ENCODE peak calls at places on chromosomes 1 and 21, in six cellular contexts. J is Calu3, T is fibroblast of lung, G is lung, X is astrocyte of the spinal cord, F is GM20000. U is an unnamed sample.

GRCh38 chr21:44592446-44593365 is at the start of gene KRTAP10-6:
- DNase-seq in X (no peak), T (no peak), F (no peak), G (no peak), J (no peak), U (peak)

GRCh38 chr1:26387447-26387846 is 14.9 kb upstream of the ZNF683 start:
- DNase-seq in X (peak), J (peak), F (no peak), G (no peak), T (peak), U (no peak)

GRCh38 chr1:26571381-26571780 is 41.8 kb downstream of the RPS6KA1 start:
- DNase-seq in X (no peak), T (no peak), J (no peak), F (no peak), G (no peak), U (no peak)

GRCh38 chr1:30748699-30749401 is 8.7 kb downstream of the LAPTM5 start:
- DNase-seq in T (no peak), G (no peak), J (no peak), X (no peak), F (no peak), U (no peak)

GRCh38 chr1:73162576-73162975 is 880.2 kb upstream of the NEGR1 start:
- DNase-seq in X (peak), F (no peak), G (no peak), J (no peak), T (no peak), U (no peak)

GRCh38 chr1:193472430-193472829 is 286.0 kb upstream of the B3GALT2 start:
- DNase-seq in J (no peak), T (no peak), X (no peak), G (no peak), F (no peak), U (no peak)

GRCh38 chr1:119978018-119978505 is 81.7 kb upstream of the ADAM30 start:
- DNase-seq in J (no peak), X (peak), G (no peak), F (no peak), T (no peak), U (no peak)

GRCh38 chr1:108961752-108962486 is 1.4 kb downstream of the CLCC1 start:
- DNase-seq in G (no peak), J (no peak), F (no peak), T (no peak), X (peak), U (no peak)

GRCh38 chr1:241167121-241167619 is 189.8 kb downstream of the RGS7 start:
- DNase-seq in F (no peak), T (no peak), X (no peak), G (no peak), J (no peak), U (no peak)

GRCh38 chr1:231420959-231421615 is 1.0 kb downstream of the EGLN1 start:
- DNase-seq in G (peak), T (peak), F (peak), X (peak), J (peak), U (peak)

GRCh38 chr1:222387020-222387816 is 160.7 kb downstream of the HHIPL2 start:
- DNase-seq in J (no peak), G (no peak), T (no peak), F (no peak), X (no peak), U (no peak)

GRCh38 chr1:161266096-161266679 is 7.6 kb downstream of the PCP4L1 start:
- DNase-seq in F (no peak), J (no peak), T (no peak), X (no peak), G (no peak), U (no peak)

GRCh38 chr1:231919900-231920299 is 293.3 kb downstream of the DISC1 start:
- DNase-seq in J (no peak), G (no peak), T (no peak), F (no peak), X (no peak), U (no peak)

DNA sequence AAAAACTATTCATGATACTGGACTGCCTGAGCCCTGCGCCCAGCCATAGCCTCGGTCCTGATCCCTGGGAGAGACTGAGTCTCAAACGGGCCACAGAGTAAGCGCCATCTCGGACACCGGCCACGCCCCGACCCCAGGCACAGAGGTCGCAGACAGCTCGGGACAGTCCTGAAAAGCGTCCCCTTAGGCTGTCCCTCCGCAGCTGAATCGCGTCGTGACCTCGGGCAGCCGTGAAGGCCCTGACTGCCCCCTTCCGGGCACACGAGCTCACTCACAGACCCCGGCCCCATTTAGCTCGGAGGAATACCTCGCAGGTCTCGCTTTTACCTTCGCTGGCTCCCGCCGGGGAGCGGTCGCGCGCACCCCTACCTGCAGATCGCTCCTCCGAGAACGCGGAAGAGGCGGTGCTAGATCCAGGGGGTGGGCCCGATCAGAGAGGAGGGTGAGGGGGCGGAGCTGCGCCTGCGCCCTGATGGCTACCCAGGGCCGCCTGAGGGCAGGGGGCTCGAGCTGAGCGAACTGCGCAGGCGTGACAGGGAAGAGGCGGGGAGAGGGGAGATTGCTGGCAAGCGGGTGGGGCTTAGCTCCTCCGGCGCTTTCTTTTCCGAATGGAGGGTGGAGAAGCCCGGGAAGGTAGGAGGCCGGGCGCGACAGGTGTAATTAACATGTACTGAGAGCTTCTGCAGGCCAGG is at the start of gene MKNK1:
- DNase-seq in F (peak), J (peak), G (peak), T (peak), X (peak), U (peak)
- TF ChIP-seq CTCF in F (no peak), J (no peak), G (no peak), T (peak), X (peak), U (no peak)

GRCh38 chr1:8151647-8152046 is 125.5 kb upstream of the ERRFI1 start:
- DNase-seq in G (no peak), J (no peak), F (no peak), X (no peak), T (no peak), U (no peak)

GRCh38 chr1:8153961-8154360 is 127.9 kb upstream of the ERRFI1 start:
- DNase-seq in G (no peak), X (no peak), F (no peak), J (no peak), T (no peak), U (no peak)

GRCh38 chr1:8155528-8156186 is 129.5 kb upstream of the ERRFI1 start:
- DNase-seq in J (peak), G (peak), F (no peak), T (peak), X (peak), U (peak)

GRCh38 chr1:8154621-8155052 is 128.5 kb upstream of the ERRFI1 start:
- DNase-seq in X (peak), F (no peak), J (peak), G (no peak), T (peak), U (peak)

GRCh38 chr1:8152731-8153702 is 126.9 kb upstream of the ERRFI1 start:
- DNase-seq in T (no peak), J (no peak), G (no peak), F (no peak), X (no peak), U (no peak)
- TF ChIP-seq CTCF in T (no peak), J (no peak), G (no peak), F (no peak), X (no peak), U (no peak)

GRCh38 chr1:4424254-4424653 is 230.2 kb upstream of the AJAP1 start:
- DNase-seq in J (no peak), G (no peak), F (no peak), T (no peak), X (no peak), U (no peak)

GRCh38 chr1:4425892-4426291 is 228.5 kb upstream of the AJAP1 start:
- DNase-seq in J (no peak), G (no peak), F (no peak), T (no peak), X (no peak), U (no peak)

GRCh38 chr1:4424766-4425165 is 229.6 kb upstream of the AJAP1 start:
- DNase-seq in X (no peak), T (no peak), G (no peak), J (no peak), F (no peak), U (no peak)

DNA sequence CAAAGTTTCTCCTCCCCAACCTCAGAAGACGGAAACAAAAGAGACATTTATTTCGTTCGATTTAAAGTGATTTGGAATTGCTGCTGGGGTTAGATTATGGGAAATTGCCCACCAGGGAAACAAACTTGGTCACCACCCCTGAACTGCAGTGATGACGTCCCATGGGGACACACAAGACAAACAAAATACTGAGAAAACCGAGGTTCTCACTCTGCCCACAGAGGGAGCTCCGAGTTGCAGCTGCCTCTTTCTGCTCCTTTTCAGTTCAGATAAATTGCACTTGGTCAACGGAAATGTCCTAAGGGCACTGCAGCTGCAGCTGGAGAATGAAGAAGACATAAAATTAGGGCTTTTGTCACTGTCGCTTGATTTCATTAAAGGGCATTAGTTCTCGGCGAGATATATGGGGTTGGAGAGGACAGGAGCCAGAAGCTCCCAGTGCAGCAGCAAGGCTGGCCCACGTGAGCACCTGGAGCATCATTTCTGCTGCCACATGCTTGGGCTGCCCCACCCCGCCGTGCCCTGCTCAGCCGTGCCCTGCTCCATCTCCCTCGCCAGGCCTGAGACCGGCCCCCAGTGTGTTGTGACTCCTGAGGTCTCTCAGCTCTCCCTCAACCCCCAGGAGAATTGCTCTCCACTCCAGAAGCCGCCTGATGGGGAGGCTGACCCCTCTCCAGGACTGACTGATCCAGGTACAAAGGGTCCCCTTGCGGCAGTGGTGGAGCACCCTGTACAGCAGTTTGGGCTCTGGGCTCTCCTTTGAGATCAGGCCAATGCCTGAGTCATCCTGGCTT is 231.7 kb upstream of the AJAP1 start:
- DNase-seq in X (no peak), G (no peak), F (no peak), J (no peak), T (no peak), U (no peak)
- TF ChIP-seq CTCF in X (no peak), G (no peak), F (no peak), J (no peak), T (no peak), U (no peak)

DNA sequence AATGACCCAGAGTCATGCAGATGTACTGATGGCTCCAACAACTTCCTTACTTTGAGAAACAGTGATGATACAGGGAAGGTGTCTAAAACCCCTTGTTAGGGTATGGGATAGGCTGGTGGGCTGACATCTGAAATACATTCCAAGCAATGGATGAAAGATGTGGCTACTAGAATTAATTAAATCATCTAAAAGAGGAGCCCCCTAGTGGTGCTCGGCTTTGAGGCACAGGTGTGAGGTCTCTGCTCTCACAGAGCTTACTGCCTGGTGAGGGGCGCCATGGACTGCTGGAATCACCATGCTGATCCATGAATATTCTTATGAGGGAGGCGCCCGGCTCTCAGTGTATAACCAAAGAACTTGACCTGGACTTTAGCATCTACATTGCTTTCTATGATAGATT is 48.5 kb downstream of the GNG4 start:
- DNase-seq in J (peak), G (no peak), F (no peak), X (no peak), T (peak), U (no peak)
- TF ChIP-seq CTCF in J (peak), G (no peak), F (peak), X (peak), T (peak), U (peak)

GRCh38 chr21:26962516-26963305 is 4.2 kb downstream of the ADAMTS5 start:
- DNase-seq in G (no peak), J (no peak), T (peak), F (no peak), X (no peak), U (no peak)

GRCh38 chr21:26958792-26959191 is 8.1 kb downstream of the ADAMTS5 start:
- DNase-seq in T (no peak), X (no peak), J (no peak), F (no peak), G (no peak), U (no peak)

GRCh38 chr21:26964379-26964778 is 2.5 kb downstream of the ADAMTS5 start:
- DNase-seq in F (no peak), J (no peak), X (no peak), G (peak), T (peak), U (no peak)

GRCh38 chr21:26965091-26965566 is 1.8 kb downstream of the ADAMTS5 start:
- DNase-seq in F (no peak), J (no peak), T (no peak), G (no peak), X (peak), U (no peak)

GRCh38 chr21:26961704-26962103 is 5.2 kb downstream of the ADAMTS5 start:
- DNase-seq in F (no peak), G (no peak), T (no peak), J (no peak), X (no peak), U (no peak)
- TF ChIP-seq CTCF in F (no peak), G (no peak), T (peak), J (no peak), X (peak), U (no peak)

GRCh38 chr1:110390096-110390495 is 730 bp downstream of the SLC16A4 start:
- DNase-seq in G (peak), X (peak), J (no peak), T (peak), F (no peak), U (no peak)
- TF ChIP-seq CTCF in G (no peak), X (no peak), J (no peak), T (no peak), F (no peak), U (no peak)

DNA sequence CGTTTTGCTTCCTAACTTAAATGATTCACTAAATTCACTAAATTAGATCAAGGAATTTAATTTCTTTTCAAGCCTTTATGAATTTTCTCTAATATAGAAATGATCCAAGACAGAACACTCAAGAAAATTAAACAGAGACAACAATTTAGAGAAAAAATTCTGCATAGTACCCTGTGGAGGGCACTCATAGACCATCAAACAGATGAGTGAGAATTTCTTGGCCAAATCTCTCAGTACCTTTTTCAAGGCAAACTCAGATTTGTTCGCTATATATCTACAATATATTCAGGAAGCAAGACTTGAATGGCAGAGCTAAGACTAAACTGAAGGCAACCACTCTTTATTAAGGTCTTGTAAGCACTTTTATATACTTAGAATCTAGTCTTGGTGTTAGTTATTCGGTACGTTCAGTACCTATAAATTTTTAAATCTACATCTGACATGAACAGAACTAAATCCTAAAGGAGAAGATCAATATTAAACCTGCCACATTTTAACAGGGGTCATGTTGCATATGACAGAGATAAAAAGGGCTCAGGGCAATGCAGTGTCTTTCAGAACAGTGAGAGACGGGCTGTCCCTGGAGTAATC is 118.7 kb upstream of the TMPRSS15 start:
- DNase-seq in F (no peak), T (peak), J (no peak), G (no peak), X (peak), U (no peak)
- TF ChIP-seq CTCF in F (no peak), T (no peak), J (no peak), G (no peak), X (peak), U (no peak)

DNA sequence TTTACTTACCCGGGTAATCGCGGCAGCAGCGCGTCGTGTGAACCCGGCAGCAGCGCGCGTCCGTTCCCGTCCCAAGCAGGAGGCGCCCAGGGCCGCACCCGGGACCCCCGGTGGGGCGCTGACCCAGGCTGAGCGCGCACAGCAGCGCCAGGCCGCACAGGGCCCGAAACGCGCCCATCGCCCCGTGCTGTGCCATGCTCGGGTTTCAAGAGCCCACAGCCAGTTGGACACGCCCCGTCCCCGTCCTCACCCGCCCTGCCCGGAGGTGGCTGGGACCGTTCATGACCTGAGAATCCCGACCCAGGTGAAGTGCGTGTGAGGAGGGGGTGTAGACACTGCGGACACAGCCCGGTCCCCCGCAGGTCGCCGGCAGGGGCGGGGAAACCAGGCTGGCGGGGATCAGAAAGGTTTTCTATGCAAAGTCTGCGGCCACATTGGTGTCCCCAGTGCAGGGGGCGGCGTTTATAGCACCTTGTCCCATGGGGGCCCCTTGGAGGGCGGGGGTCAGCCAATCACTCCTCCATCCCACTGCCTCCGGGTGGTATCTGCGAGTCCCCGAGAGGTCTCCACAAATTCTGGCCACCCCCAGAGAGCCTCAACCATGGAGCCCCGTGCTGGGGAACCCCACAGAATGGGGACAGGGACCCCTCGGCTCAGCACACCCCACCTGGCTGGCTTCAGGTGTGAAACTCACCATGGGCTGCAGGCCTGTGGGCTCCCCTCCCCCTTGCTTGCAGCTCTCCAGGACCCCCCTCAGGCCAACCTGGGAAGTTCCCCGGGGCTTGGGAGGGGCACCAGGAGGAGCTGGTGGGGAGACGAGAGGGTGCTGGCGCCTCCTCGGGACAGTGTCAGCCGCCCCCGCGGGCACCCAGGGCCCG is at the start of gene TNFRSF18:
- DNase-seq in T (peak), X (peak), J (peak), G (no peak), F (peak), U (peak)
- TF ChIP-seq CTCF in T (no peak), X (peak), J (no peak), G (no peak), F (no peak), U (no peak)

DNA sequence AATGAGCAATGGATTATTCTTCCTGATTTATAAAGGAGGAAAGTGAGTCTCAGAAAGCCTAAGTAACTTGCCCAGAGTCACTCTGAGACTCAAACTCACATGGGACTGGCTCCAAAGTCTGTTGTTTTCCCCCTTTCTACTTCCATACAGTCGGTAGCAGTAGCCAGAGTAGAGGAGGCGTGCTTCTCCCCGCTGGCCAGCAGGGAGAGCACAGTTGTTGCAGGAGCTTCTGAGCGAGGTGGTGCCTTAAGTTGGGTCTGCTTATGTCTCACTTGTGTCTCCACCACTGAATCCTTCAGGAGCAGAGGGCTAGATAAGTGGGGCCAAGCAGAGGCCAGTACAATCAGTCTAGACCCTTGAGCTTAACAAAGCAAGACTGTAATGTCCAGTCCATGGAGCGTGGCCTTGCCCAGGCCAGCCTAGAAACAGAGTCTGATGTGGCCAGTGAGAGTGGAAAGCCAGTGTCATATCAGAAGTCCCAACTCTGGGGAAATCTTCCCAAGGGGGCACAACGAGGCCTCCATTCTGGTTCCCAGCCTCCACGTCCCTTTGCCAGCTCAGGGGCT is 181.9 kb downstream of the ZSCAN20 start:
- DNase-seq in G (no peak), X (peak), T (no peak), F (no peak), J (peak), U (no peak)
- TF ChIP-seq CTCF in G (no peak), X (peak), T (peak), F (no peak), J (no peak), U (no peak)